ENCODE peak calls at places on chromosomes 5 and 9, in eight cellular contexts. X, F, G, V, Q, O, P and W are unnamed samples. For H3K36me3 and H3K4me1, the result is how much of the 10 kb centered on the place peaks cover.

GRCh38 chr5:39518516-39518915 is 93.7 kb upstream of the DAB2 start:
- DNase-seq in P (no peak), X (no peak), F (no peak), G (no peak), O (no peak), Q (peak), V (no peak), W (no peak)

GRCh38 chr5:180350296-180350695 is 2.8 kb downstream of the GFPT2 start:
- DNase-seq in G (no peak), V (no peak), X (no peak), Q (no peak), O (no peak), F (no peak), P (no peak), W (no peak)

GRCh38 chr9:129285979-129286772 is 108.1 kb upstream of the IER5L start:
- DNase-seq in P (no peak), O (no peak), G (no peak), X (no peak), Q (no peak), F (peak), V (no peak), W (no peak)

GRCh38 chr5:56637321-56637920 is 177.9 kb upstream of the MAP3K1 start:
- DNase-seq in O (no peak), Q (peak), X (no peak), F (no peak), P (no peak), G (no peak), V (no peak), W (peak)

GRCh38 chr9:74083681-74084433 is 413.3 kb upstream of the RORB start:
- DNase-seq in F (no peak), O (no peak), Q (no peak), X (no peak), V (no peak), G (no peak), P (no peak), W (no peak)

GRCh38 chr9:115198018-115198417 is 80.1 kb upstream of the TNC start:
- DNase-seq in X (no peak), F (peak), O (no peak), G (no peak), V (no peak), Q (peak), P (no peak), W (no peak)

GRCh38 chr9:115850548-115851304 is 302.9 kb upstream of the PAPPA start:
- DNase-seq in F (no peak), P (no peak), O (no peak), Q (peak), X (no peak), G (no peak), V (no peak), W (no peak)

GRCh38 chr5:73280821-73281746 is 108.1 kb downstream of the TMEM174 start:
- DNase-seq in O (no peak), G (no peak), Q (peak), P (no peak), F (no peak), X (no peak), V (no peak), W (peak)

GRCh38 chr9:971901-972511 is 4.4 kb upstream of the DMRT3 start:
- DNase-seq in V (no peak), F (no peak), Q (no peak), P (no peak), G (no peak), X (no peak), O (no peak), W (peak)

GRCh38 chr5:27130587-27130986 is 92.2 kb upstream of the CDH9 start:
- DNase-seq in O (no peak), G (no peak), P (no peak), X (no peak), V (no peak), Q (peak), F (no peak), W (no peak)

GRCh38 chr5:96962540-96962991 is 26.7 kb downstream of the LNPEP start:
- DNase-seq in G (peak), V (no peak), F (no peak), O (peak), P (no peak), X (no peak), Q (no peak), W (peak)

GRCh38 chr5:37206733-37207132 is 42.4 kb downstream of the CPLANE1 start:
- DNase-seq in G (no peak), F (no peak), X (no peak), Q (no peak), P (no peak), V (no peak), O (no peak), W (no peak)

GRCh38 chr5:53089481-53089976 is 20.0 kb downstream of the MOCS2 start:
- DNase-seq in O (no peak), F (no peak), G (peak), Q (peak), P (no peak), X (peak), V (no peak), W (peak)

GRCh38 chr9:80552931-80553330 is 981.2 kb downstream of the TLE4 start:
- DNase-seq in P (no peak), F (no peak), Q (no peak), X (no peak), G (no peak), V (no peak), O (no peak), W (no peak)

GRCh38 chr5:130198927-130199326 is 294.7 kb downstream of the CHSY3 start:
- DNase-seq in F (no peak), V (no peak), G (peak), P (no peak), O (peak), Q (peak), X (peak), W (no peak)

GRCh38 chr5:59099270-59099994 is 516.6 kb downstream of the RAB3C start:
- DNase-seq in P (no peak), O (no peak), X (no peak), F (no peak), G (peak), V (no peak), Q (peak), W (peak)

GRCh38 chr9:91196103-91196761 is 165.5 kb downstream of the AUH start:
- DNase-seq in F (no peak), V (peak), O (no peak), X (no peak), P (no peak), Q (no peak), G (no peak), W (peak)

GRCh38 chr5:137718611-137719010 is 17.3 kb downstream of the KLHL3 start:
- DNase-seq in G (no peak), X (no peak), F (no peak), Q (no peak), P (no peak), O (no peak), V (no peak), W (no peak)

GRCh38 chr5:45521067-45521466 is 175.1 kb downstream of the HCN1 start:
- DNase-seq in G (no peak), Q (peak), F (no peak), V (peak), P (no peak), X (peak), O (no peak), W (peak)

GRCh38 chr5:135009736-135010501 is 24.1 kb downstream of the PITX1 start:
- DNase-seq in F (no peak), G (no peak), P (no peak), Q (no peak), V (no peak), O (no peak), X (no peak), W (no peak)

GRCh38 chr5:56594821-56595220 is 220.5 kb upstream of the MAP3K1 start:
- DNase-seq in O (no peak), Q (no peak), X (no peak), V (no peak), F (no peak), G (no peak), P (no peak), W (no peak)

GRCh38 chr9:133998915-133999580 is 6.9 kb upstream of the VAV2 start:
- DNase-seq in P (no peak), X (no peak), O (no peak), G (no peak), Q (no peak), F (no peak), V (no peak), W (no peak)

GRCh38 chr9:5900622-5901021 is 9.9 kb downstream of the MLANA start:
- DNase-seq in O (no peak), F (no peak), V (no peak), Q (no peak), X (no peak), G (no peak), P (no peak), W (no peak)

GRCh38 chr5:14557840-14558239 is 23.8 kb upstream of the OTULINL start:
- DNase-seq in Q (no peak), P (no peak), X (no peak), V (no peak), F (no peak), O (no peak), G (no peak), W (peak)

GRCh38 chr5:104048231-104048630 is 485.6 kb upstream of the NUDT12 start:
- DNase-seq in X (peak), V (no peak), F (no peak), O (no peak), Q (no peak), P (no peak), G (no peak), W (no peak)

GRCh38 chr5:78570646-78571045 is 77.9 kb downstream of the LHFPL2 start:
- DNase-seq in Q (no peak), G (no peak), V (no peak), X (no peak), P (no peak), F (no peak), O (no peak), W (no peak)

GRCh38 chr5:95794070-95794516 is 28.4 kb downstream of the GLRX start:
- DNase-seq in G (no peak), O (no peak), Q (no peak), F (no peak), X (no peak), P (no peak), V (no peak), W (no peak)

GRCh38 chr5:52999357-52999949 is 10.3 kb downstream of the ITGA2 start:
- DNase-seq in G (no peak), X (no peak), O (no peak), V (no peak), F (no peak), P (no peak), Q (no peak), W (no peak)

GRCh38 chr5:109249126-109249525 is 160.6 kb downstream of the PJA2 start:
- DNase-seq in F (no peak), P (no peak), O (no peak), V (no peak), X (no peak), G (no peak), Q (no peak), W (no peak)

GRCh38 chr9:135463140-135463539 is 16.4 kb upstream of the PPP1R26 start:
- DNase-seq in O (no peak), Q (peak), F (no peak), G (no peak), X (no peak), V (no peak), P (no peak), W (no peak)

GRCh38 chr9:127557998-127558546 is 54.0 kb upstream of the STXBP1 start:
- DNase-seq in O (no peak), G (no peak), F (no peak), P (no peak), V (no peak), X (no peak), Q (no peak), W (no peak)

GRCh38 chr9:127556871-127557270 is 55.2 kb upstream of the STXBP1 start:
- DNase-seq in G (peak), F (peak), P (no peak), X (no peak), Q (no peak), V (no peak), O (no peak), W (no peak)

GRCh38 chr9:127557466-127557869 is 54.6 kb upstream of the STXBP1 start:
- DNase-seq in V (no peak), F (peak), O (peak), P (no peak), X (no peak), Q (peak), G (peak), W (no peak)

GRCh38 chr9:127558581-127559246 is 53.4 kb upstream of the STXBP1 start:
- DNase-seq in G (no peak), P (no peak), Q (no peak), X (no peak), F (no peak), O (no peak), V (no peak), W (no peak)

GRCh38 chr9:127559247-127559680 is 52.8 kb upstream of the STXBP1 start:
- DNase-seq in F (no peak), Q (no peak), O (no peak), G (no peak), V (no peak), X (no peak), P (no peak), W (no peak)
- H3K27ac ChIP-seq in F (peak), Q (no peak), O (no peak), G (no peak), V (no peak), X (no peak), P (no peak), W (no peak)

DNA sequence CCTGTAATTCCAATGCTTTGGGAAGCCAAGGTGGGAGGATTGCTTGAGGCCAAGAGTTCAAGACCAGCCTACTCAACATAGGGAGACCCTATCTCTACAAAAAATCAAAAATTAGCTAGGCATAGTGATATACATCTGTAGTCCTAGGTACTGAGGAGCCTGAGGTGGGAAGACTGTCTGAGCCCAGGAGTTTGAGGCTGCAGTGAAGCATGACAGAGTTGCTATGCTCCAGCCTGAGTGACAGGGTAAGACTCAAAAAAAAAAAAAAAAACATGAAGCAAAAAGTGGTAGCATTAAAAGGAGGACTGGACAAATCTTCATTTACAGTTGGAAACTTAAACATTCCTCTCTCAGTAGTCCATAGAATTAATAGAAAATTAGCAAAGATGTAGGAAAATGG is 9.8 kb downstream of the CCNG1 start:
- DNase-seq in Q (no peak), V (no peak), G (no peak), F (no peak), P (no peak), O (no peak), X (no peak), W (no peak)
- H3K36me3 ChIP-seq in Q (half or more), V (under half), G (half or more), F (half or more), P (half or more), O (half or more), X (under half), W (under half)

GRCh38 chr9:98105006-98105405 is 14.0 kb downstream of the TRIM14 start:
- DNase-seq in F (no peak), O (no peak), Q (no peak), P (no peak), G (no peak), X (no peak), V (no peak), W (no peak)

GRCh38 chr9:98104445-98104881 is 14.6 kb downstream of the TRIM14 start:
- DNase-seq in G (no peak), F (no peak), O (peak), P (peak), X (no peak), V (no peak), Q (no peak), W (no peak)

GRCh38 chr9:98107926-98108325 is 11.1 kb downstream of the TRIM14 start:
- DNase-seq in Q (no peak), P (no peak), G (no peak), F (no peak), O (peak), V (no peak), X (no peak), W (no peak)

GRCh38 chr9:98109052-98109451 is 10.0 kb downstream of the TRIM14 start:
- DNase-seq in F (no peak), G (peak), Q (no peak), V (no peak), X (no peak), O (peak), P (peak), W (no peak)

DNA sequence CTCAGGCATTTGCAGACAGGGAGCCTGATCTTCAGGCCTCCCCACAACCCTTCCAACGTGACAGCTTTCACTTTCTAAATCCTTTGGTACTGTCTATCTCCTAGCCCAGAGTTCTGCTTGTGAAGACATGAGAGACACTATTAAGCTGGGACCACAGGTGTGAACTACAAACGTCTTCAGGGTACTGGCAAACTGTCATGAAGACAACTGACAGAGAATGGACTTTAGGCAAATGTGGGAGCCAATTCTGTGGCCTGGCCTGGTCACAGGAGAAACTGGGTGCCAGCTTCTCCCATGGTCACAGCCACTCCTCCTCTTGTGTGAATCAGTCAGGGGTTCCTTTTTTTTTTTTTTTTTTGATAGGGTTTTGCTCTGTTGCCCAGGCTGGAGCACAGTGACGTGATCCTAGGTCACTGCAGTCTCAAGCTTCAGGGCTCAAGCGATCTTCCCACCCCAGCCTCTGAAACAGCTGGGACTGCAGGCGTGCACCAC is 10.4 kb downstream of the TRIM14 start:
- DNase-seq in F (no peak), G (peak), Q (no peak), X (peak), V (no peak), O (peak), P (peak), W (peak)
- H3K4me1 ChIP-seq in F (under half), G (half or more), Q (under half), X (under half), V (under half), O (half or more), P (under half), W (under half)

DNA sequence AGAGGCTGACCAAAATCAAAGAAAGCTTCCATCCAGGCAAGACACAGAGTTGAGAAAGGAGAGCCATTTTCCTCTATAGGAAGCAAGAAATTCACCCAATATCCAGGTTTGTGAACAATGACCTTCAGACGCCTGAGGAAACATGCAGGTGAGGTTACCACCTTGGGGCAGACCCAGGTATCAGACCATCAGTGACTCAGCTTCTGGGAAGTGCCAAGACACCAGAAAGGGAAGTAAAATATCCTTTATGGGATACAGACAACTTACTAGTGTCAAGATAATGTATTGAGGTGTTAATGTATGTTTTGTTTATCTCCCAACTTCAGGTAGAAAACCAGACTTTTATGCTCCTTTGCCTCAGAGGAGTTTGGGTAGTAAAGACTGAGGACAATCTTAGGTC is 2.2 kb upstream of the DTWD2 start:
- DNase-seq in X (no peak), Q (no peak), V (no peak), F (no peak), O (no peak), G (no peak), P (no peak), W (peak)
- H3K27ac ChIP-seq in X (no peak), Q (no peak), V (no peak), F (no peak), O (no peak), G (no peak), P (no peak), W (peak)

GRCh38 chr9:16716631-16717030 is 153.8 kb downstream of the BNC2 start:
- DNase-seq in Q (no peak), G (no peak), P (no peak), X (no peak), V (no peak), F (no peak), O (no peak), W (no peak)

GRCh38 chr9:16720386-16720785 is 150.1 kb downstream of the BNC2 start:
- DNase-seq in P (no peak), X (no peak), Q (peak), G (no peak), F (no peak), V (no peak), O (no peak), W (no peak)

GRCh38 chr9:16718952-16719351 is 151.5 kb downstream of the BNC2 start:
- DNase-seq in Q (no peak), O (no peak), X (no peak), F (no peak), V (no peak), G (no peak), P (no peak), W (no peak)

GRCh38 chr9:16719921-16720320 is 150.5 kb downstream of the BNC2 start:
- DNase-seq in Q (no peak), O (no peak), P (no peak), V (no peak), F (no peak), X (no peak), G (no peak), W (no peak)

GRCh38 chr9:16718296-16718695 is 152.2 kb downstream of the BNC2 start:
- DNase-seq in F (no peak), O (no peak), X (no peak), V (no peak), Q (no peak), P (no peak), G (no peak), W (no peak)
- H3K36me3 ChIP-seq in F (under half), O (under half), X (under half), V (under half), Q (under half), P (under half), G (under half), W (under half)